ENCODE peak calls at places on chromosomes 16 and 17, in five cellular contexts. One of them, this sample, is unnamed.

GRCh38 chr16:19706846-19707245 is 11.2 kb downstream of the KNOP1 start:
- DNase-seq in H9: no peak
- DNase-seq in nucleus accumbens: no peak
- DNase-seq in lower lobe of right lung: no peak
- DNase-seq in mucosa of gallbladder: no peak
- DNase-seq in this sample: no peak

GRCh38 chr17:69909389-69909788 is 165.6 kb upstream of the KCNJ16 start:
- DNase-seq in H9: no peak
- DNase-seq in nucleus accumbens: no peak
- DNase-seq in lower lobe of right lung: no peak
- DNase-seq in mucosa of gallbladder: no peak
- DNase-seq in this sample: no peak

GRCh38 chr17:50262001-50262794 is 12.1 kb upstream of the TMEM92 start:
- DNase-seq in H9: peak; percentile 35
- DNase-seq in nucleus accumbens: no peak
- DNase-seq in lower lobe of right lung: no peak
- DNase-seq in mucosa of gallbladder: no peak
- DNase-seq in this sample: no peak

GRCh38 chr17:48426019-48426418 is 4.0 kb downstream of the SKAP1 start:
- DNase-seq in H9: no peak
- DNase-seq in nucleus accumbens: no peak
- DNase-seq in lower lobe of right lung: no peak
- DNase-seq in mucosa of gallbladder: no peak
- DNase-seq in this sample: no peak

GRCh38 chr17:41784207-41784744 is 2.2 kb downstream of the JUP start:
- DNase-seq in H9: peak; percentile 86
- DNase-seq in nucleus accumbens: no peak
- DNase-seq in lower lobe of right lung: no peak
- DNase-seq in mucosa of gallbladder: no peak
- DNase-seq in this sample: no peak

GRCh38 chr16:57609541-57610401 is 18.7 kb upstream of the ADGRG1 start:
- DNase-seq in H9: peak; percentile 30
- DNase-seq in nucleus accumbens: peak; percentile 38
- DNase-seq in lower lobe of right lung: no peak
- DNase-seq in mucosa of gallbladder: peak; percentile 15
- DNase-seq in this sample: peak; percentile 50

GRCh38 chr16:10325783-10326543 is 59.9 kb upstream of the ATF7IP2 start:
- DNase-seq in H9: no peak
- DNase-seq in nucleus accumbens: no peak
- DNase-seq in lower lobe of right lung: no peak
- DNase-seq in mucosa of gallbladder: no peak
- DNase-seq in this sample: no peak

GRCh38 chr16:86784267-86784626 is 205.9 kb downstream of the FOXL1 start:
- DNase-seq in H9: no peak
- DNase-seq in nucleus accumbens: no peak
- DNase-seq in lower lobe of right lung: no peak
- DNase-seq in mucosa of gallbladder: no peak
- DNase-seq in this sample: no peak

GRCh38 chr16:842061-842476 is 41.5 kb upstream of the GNG13 start:
- DNase-seq in H9: no peak
- DNase-seq in nucleus accumbens: no peak
- DNase-seq in lower lobe of right lung: no peak
- DNase-seq in mucosa of gallbladder: no peak
- DNase-seq in this sample: no peak

GRCh38 chr17:75352079-75352569 is 53.4 kb downstream of the GRB2 start:
- DNase-seq in H9: peak; percentile 83
- DNase-seq in nucleus accumbens: no peak
- DNase-seq in lower lobe of right lung: no peak
- DNase-seq in mucosa of gallbladder: peak; percentile 60
- DNase-seq in this sample: no peak

GRCh38 chr17:9217151-9218067 is 196.1 kb downstream of the NTN1 start:
- DNase-seq in H9: no peak
- DNase-seq in nucleus accumbens: no peak
- DNase-seq in lower lobe of right lung: no peak
- DNase-seq in mucosa of gallbladder: no peak
- DNase-seq in this sample: peak; percentile 1

GRCh38 chr17:61267847-61268246 is 131.8 kb upstream of the TBX2 start:
- DNase-seq in H9: no peak
- DNase-seq in nucleus accumbens: no peak
- DNase-seq in lower lobe of right lung: no peak
- DNase-seq in mucosa of gallbladder: no peak
- DNase-seq in this sample: no peak

GRCh38 chr17:17576772-17577234 is 14.7 kb downstream of the PEMT start:
- DNase-seq in H9: no peak
- DNase-seq in nucleus accumbens: no peak
- DNase-seq in lower lobe of right lung: no peak
- DNase-seq in mucosa of gallbladder: no peak
- DNase-seq in this sample: no peak

GRCh38 chr16:72467157-72467759 is 295.3 kb upstream of the PMFBP1 start:
- DNase-seq in H9: no peak
- DNase-seq in nucleus accumbens: no peak
- DNase-seq in lower lobe of right lung: no peak
- DNase-seq in mucosa of gallbladder: no peak
- DNase-seq in this sample: no peak

GRCh38 chr16:12252616-12253015 is 276.1 kb downstream of the SNX29 start:
- DNase-seq in H9: no peak
- DNase-seq in nucleus accumbens: no peak
- DNase-seq in lower lobe of right lung: no peak
- DNase-seq in mucosa of gallbladder: no peak
- DNase-seq in this sample: no peak

GRCh38 chr16:80117731-80118130 is 423.1 kb upstream of the DYNLRB2 start:
- DNase-seq in H9: no peak
- DNase-seq in nucleus accumbens: no peak
- DNase-seq in lower lobe of right lung: no peak
- DNase-seq in mucosa of gallbladder: no peak
- DNase-seq in this sample: no peak

GRCh38 chr16:56742030-56742984 is 12.4 kb downstream of the NUP93 start:
- DNase-seq in H9: no peak
- DNase-seq in nucleus accumbens: no peak
- DNase-seq in lower lobe of right lung: no peak
- DNase-seq in mucosa of gallbladder: no peak
- DNase-seq in this sample: no peak

GRCh38 chr16:2716948-2717347 is 3.1 kb downstream of the PRSS27 start:
- DNase-seq in H9: no peak
- DNase-seq in nucleus accumbens: no peak
- DNase-seq in lower lobe of right lung: no peak
- DNase-seq in mucosa of gallbladder: no peak
- DNase-seq in this sample: no peak

GRCh38 chr17:27603446-27603820 is 27.6 kb upstream of the LGALS9 start:
- DNase-seq in H9: no peak
- DNase-seq in nucleus accumbens: no peak
- DNase-seq in lower lobe of right lung: no peak
- DNase-seq in mucosa of gallbladder: no peak
- DNase-seq in this sample: no peak